ENCODE peak calls at places on chromosomes 4 and X, in ten cellular contexts. One of them, this sample, is unnamed.

GRCh38 chr4:114311745-114312144 is 286.9 kb upstream of the UGT8 start:
- DNase-seq in GM12878: no peak
- DNase-seq in suprapubic skin: no peak
- DNase-seq in K562: no peak
- DNase-seq in tibial nerve: no peak
- DNase-seq in SK-N-SH: no peak
- DNase-seq in sigmoid colon: no peak
- DNase-seq in H1: no peak
- DNase-seq in stomach: no peak
- DNase-seq in transverse colon: no peak
- DNase-seq in this sample: no peak

GRCh38 chr4:10715696-10716095 is 31.1 kb upstream of the CLNK start:
- DNase-seq in GM12878: no peak
- DNase-seq in suprapubic skin: no peak
- DNase-seq in K562: no peak
- DNase-seq in tibial nerve: no peak
- DNase-seq in SK-N-SH: no peak
- DNase-seq in sigmoid colon: no peak
- DNase-seq in H1: no peak
- DNase-seq in stomach: no peak
- DNase-seq in transverse colon: no peak
- DNase-seq in this sample: no peak

GRCh38 chr4:38856524-38857337 is at the start of gene TLR6:
- DNase-seq in GM12878: peak; percentile 91
- DNase-seq in suprapubic skin: no peak
- DNase-seq in K562: peak; percentile 51
- DNase-seq in tibial nerve: peak; percentile 77
- DNase-seq in SK-N-SH: peak; percentile 51
- DNase-seq in sigmoid colon: no peak
- DNase-seq in H1: peak; percentile 63
- DNase-seq in stomach: peak; percentile 68
- DNase-seq in transverse colon: peak; percentile 76
- DNase-seq in this sample: no peak

GRCh38 chrX:9327747-9328145 is 137.1 kb upstream of the TBL1X start:
- DNase-seq in GM12878: no peak
- DNase-seq in suprapubic skin: no peak
- DNase-seq in K562: no peak
- DNase-seq in tibial nerve: no peak
- DNase-seq in SK-N-SH: no peak
- DNase-seq in sigmoid colon: no peak
- DNase-seq in H1: no peak
- DNase-seq in stomach: no peak
- DNase-seq in transverse colon: no peak
- DNase-seq in this sample: no peak

GRCh38 chr4:23337292-23337691 is 552.6 kb downstream of the PPARGC1A start:
- DNase-seq in GM12878: no peak
- DNase-seq in suprapubic skin: no peak
- DNase-seq in K562: no peak
- DNase-seq in tibial nerve: no peak
- DNase-seq in SK-N-SH: no peak
- DNase-seq in sigmoid colon: no peak
- DNase-seq in H1: no peak
- DNase-seq in stomach: no peak
- DNase-seq in transverse colon: no peak
- DNase-seq in this sample: no peak

GRCh38 chr4:85147481-85148076 is 181.1 kb upstream of the WDFY3 start:
- DNase-seq in GM12878: peak; percentile 11
- DNase-seq in suprapubic skin: no peak
- DNase-seq in K562: peak; percentile 18
- DNase-seq in tibial nerve: peak; percentile 57
- DNase-seq in SK-N-SH: peak; percentile 52
- DNase-seq in sigmoid colon: peak; percentile 80
- DNase-seq in H1: no peak
- DNase-seq in stomach: peak; percentile 46
- DNase-seq in transverse colon: peak; percentile 24
- DNase-seq in this sample: peak; percentile 38

GRCh38 chrX:133697656-133698055 is 282.4 kb upstream of the GPC4 start:
- DNase-seq in GM12878: no peak
- DNase-seq in suprapubic skin: no peak
- DNase-seq in K562: no peak
- DNase-seq in tibial nerve: no peak
- DNase-seq in SK-N-SH: no peak
- DNase-seq in sigmoid colon: no peak
- DNase-seq in H1: no peak
- DNase-seq in stomach: no peak
- DNase-seq in transverse colon: no peak
- DNase-seq in this sample: no peak

GRCh38 chr4:73759357-73759756 is 19.0 kb downstream of the CXCL8 start:
- DNase-seq in GM12878: no peak
- DNase-seq in suprapubic skin: no peak
- DNase-seq in K562: no peak
- DNase-seq in tibial nerve: no peak
- DNase-seq in SK-N-SH: no peak
- DNase-seq in sigmoid colon: no peak
- DNase-seq in H1: no peak
- DNase-seq in stomach: no peak
- DNase-seq in transverse colon: no peak
- DNase-seq in this sample: no peak

GRCh38 chr4:110195561-110196205 is 2.7 kb downstream of the ELOVL6 start:
- DNase-seq in GM12878: no peak
- DNase-seq in suprapubic skin: no peak
- DNase-seq in K562: no peak
- DNase-seq in tibial nerve: no peak
- DNase-seq in SK-N-SH: no peak
- DNase-seq in sigmoid colon: no peak
- DNase-seq in H1: no peak
- DNase-seq in stomach: no peak
- DNase-seq in transverse colon: no peak
- DNase-seq in this sample: no peak

GRCh38 chrX:140274761-140275525 is 229.9 kb downstream of the SOX3 start:
- DNase-seq in GM12878: no peak
- DNase-seq in suprapubic skin: no peak
- DNase-seq in K562: no peak
- DNase-seq in tibial nerve: no peak
- DNase-seq in SK-N-SH: no peak
- DNase-seq in sigmoid colon: no peak
- DNase-seq in H1: no peak
- DNase-seq in stomach: no peak
- DNase-seq in transverse colon: no peak
- DNase-seq in this sample: no peak

GRCh38 chrX:85026170-85026569 is 22.5 kb downstream of the APOOL start:
- DNase-seq in GM12878: no peak
- DNase-seq in suprapubic skin: no peak
- DNase-seq in K562: no peak
- DNase-seq in tibial nerve: no peak
- DNase-seq in SK-N-SH: no peak
- DNase-seq in sigmoid colon: no peak
- DNase-seq in H1: no peak
- DNase-seq in stomach: no peak
- DNase-seq in transverse colon: no peak
- DNase-seq in this sample: no peak

GRCh38 chr4:122038896-122039295 is 87.0 kb upstream of the TRPC3 start:
- DNase-seq in GM12878: no peak
- DNase-seq in suprapubic skin: no peak
- DNase-seq in K562: no peak
- DNase-seq in tibial nerve: no peak
- DNase-seq in SK-N-SH: no peak
- DNase-seq in sigmoid colon: no peak
- DNase-seq in H1: no peak
- DNase-seq in stomach: no peak
- DNase-seq in transverse colon: no peak
- DNase-seq in this sample: no peak

GRCh38 chr4:105632599-105632998 is 75.9 kb downstream of the INTS12 start:
- DNase-seq in GM12878: no peak
- DNase-seq in suprapubic skin: no peak
- DNase-seq in K562: no peak
- DNase-seq in tibial nerve: no peak
- DNase-seq in SK-N-SH: no peak
- DNase-seq in sigmoid colon: no peak
- DNase-seq in H1: no peak
- DNase-seq in stomach: no peak
- DNase-seq in transverse colon: no peak
- DNase-seq in this sample: no peak

GRCh38 chr4:8323947-8324555 is 54.5 kb downstream of the HTRA3 start:
- DNase-seq in GM12878: no peak
- DNase-seq in suprapubic skin: no peak
- DNase-seq in K562: no peak
- DNase-seq in tibial nerve: no peak
- DNase-seq in SK-N-SH: no peak
- DNase-seq in sigmoid colon: peak; percentile 42
- DNase-seq in H1: peak; percentile 30
- DNase-seq in stomach: peak; percentile 1
- DNase-seq in transverse colon: no peak
- DNase-seq in this sample: no peak

GRCh38 chr4:168384437-168385141 is 66.0 kb upstream of the DDX60 start:
- DNase-seq in GM12878: no peak
- DNase-seq in suprapubic skin: no peak
- DNase-seq in K562: no peak
- DNase-seq in tibial nerve: no peak
- DNase-seq in SK-N-SH: no peak
- DNase-seq in sigmoid colon: no peak
- DNase-seq in H1: no peak
- DNase-seq in stomach: peak; percentile 42
- DNase-seq in transverse colon: peak; percentile 21
- DNase-seq in this sample: no peak

GRCh38 chrX:9865804-9866471 is 79.7 kb downstream of the SHROOM2 start:
- DNase-seq in GM12878: no peak
- DNase-seq in suprapubic skin: no peak
- DNase-seq in K562: no peak
- DNase-seq in tibial nerve: no peak
- DNase-seq in SK-N-SH: no peak
- DNase-seq in sigmoid colon: no peak
- DNase-seq in H1: no peak
- DNase-seq in stomach: no peak
- DNase-seq in transverse colon: no peak
- DNase-seq in this sample: no peak

DNA sequence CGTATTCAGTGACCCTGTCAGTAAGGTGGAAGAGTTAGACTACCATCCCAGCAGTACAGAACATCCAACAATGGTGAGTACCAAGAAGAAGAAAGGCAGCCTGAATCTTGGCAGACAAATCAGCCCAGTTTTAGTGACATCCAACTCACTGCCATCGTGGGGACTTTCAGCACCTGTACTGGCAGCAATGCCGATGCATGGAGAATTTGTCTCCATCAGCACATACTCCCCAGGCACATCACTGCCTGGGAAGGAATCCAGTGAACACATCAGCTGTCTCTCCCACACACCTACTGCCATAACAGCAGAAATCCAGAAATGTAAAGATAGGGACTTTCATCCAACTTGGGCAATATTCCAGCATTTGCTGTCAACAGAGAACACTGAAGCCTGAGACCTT is 29.8 kb downstream of the PTCHD1 start:
- DNase-seq in GM12878: no peak
- DNase-seq in suprapubic skin: no peak
- DNase-seq in K562: no peak
- DNase-seq in tibial nerve: no peak
- DNase-seq in SK-N-SH: no peak
- DNase-seq in sigmoid colon: no peak
- DNase-seq in H1: no peak
- DNase-seq in stomach: no peak
- DNase-seq in transverse colon: no peak
- DNase-seq in this sample: no peak
- H3K4me3 ChIP-seq in GM12878: no peak overlapping the region
- H3K4me3 ChIP-seq in suprapubic skin: no peak overlapping the region
- H3K4me3 ChIP-seq in K562: no peak overlapping the region
- H3K4me3 ChIP-seq in tibial nerve: no peak overlapping the region
- H3K4me3 ChIP-seq in SK-N-SH: no peak overlapping the region
- H3K4me3 ChIP-seq in sigmoid colon: no peak overlapping the region
- H3K4me3 ChIP-seq in H1: no peak overlapping the region
- H3K4me3 ChIP-seq in stomach: no peak overlapping the region
- H3K4me3 ChIP-seq in transverse colon: no peak overlapping the region
- H3K4me3 ChIP-seq in this sample: no peak overlapping the region

DNA sequence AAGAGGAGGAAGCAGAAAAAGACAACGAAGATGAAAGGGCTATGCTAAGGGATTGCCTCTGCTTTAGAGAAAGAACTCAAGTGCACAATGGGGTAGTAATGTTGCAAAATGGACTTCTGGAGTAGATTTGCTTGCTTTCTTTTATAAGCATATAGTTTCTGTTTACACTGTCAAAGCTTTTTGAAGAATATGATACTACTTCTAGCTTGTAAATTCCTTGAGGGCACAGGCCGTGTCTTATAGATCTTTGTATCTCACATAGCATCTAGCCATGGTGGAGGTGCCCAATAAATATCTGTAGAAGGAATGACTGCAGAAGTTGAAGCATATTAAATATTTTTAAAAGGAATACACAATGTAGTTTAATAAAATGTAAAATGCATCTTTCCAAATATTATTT is 147.8 kb upstream of the ZIC3 start:
- DNase-seq in GM12878: no peak
- DNase-seq in suprapubic skin: no peak
- DNase-seq in K562: no peak
- DNase-seq in tibial nerve: no peak
- DNase-seq in SK-N-SH: no peak
- DNase-seq in sigmoid colon: no peak
- DNase-seq in H1: no peak
- DNase-seq in stomach: no peak
- DNase-seq in transverse colon: no peak
- DNase-seq in this sample: no peak
- H3K27me3 ChIP-seq in GM12878: no peaks in the 10 kb centered on the region
- H3K27me3 ChIP-seq in suprapubic skin: peaks cover 24% of the 10 kb centered on the region
- H3K27me3 ChIP-seq in K562: no peaks in the 10 kb centered on the region
- H3K27me3 ChIP-seq in tibial nerve: no peaks in the 10 kb centered on the region
- H3K27me3 ChIP-seq in SK-N-SH: no peaks in the 10 kb centered on the region
- H3K27me3 ChIP-seq in sigmoid colon: peaks cover 6% of the 10 kb centered on the region
- H3K27me3 ChIP-seq in H1: no peaks in the 10 kb centered on the region
- H3K27me3 ChIP-seq in stomach: peaks cover 16% of the 10 kb centered on the region
- H3K27me3 ChIP-seq in transverse colon: no peaks in the 10 kb centered on the region
- H3K27me3 ChIP-seq in this sample: no peaks in the 10 kb centered on the region

GRCh38 chr4:64539234-64539849 is 130.1 kb upstream of the TECRL start:
- DNase-seq in GM12878: peak; percentile 13
- DNase-seq in suprapubic skin: no peak
- DNase-seq in K562: peak; percentile 49
- DNase-seq in tibial nerve: peak; percentile 13
- DNase-seq in SK-N-SH: peak; percentile 50
- DNase-seq in sigmoid colon: no peak
- DNase-seq in H1: no peak
- DNase-seq in stomach: peak; percentile 31
- DNase-seq in transverse colon: peak; percentile 22
- DNase-seq in this sample: peak; percentile 43
- TF ChIP-seq EP300 in GM12878: no peak
- TF ChIP-seq EP300 in suprapubic skin: no peak
- TF ChIP-seq EP300 in K562: no peak
- TF ChIP-seq EP300 in tibial nerve: no peak
- TF ChIP-seq EP300 in SK-N-SH: no peak
- TF ChIP-seq EP300 in sigmoid colon: no peak
- TF ChIP-seq EP300 in H1: no peak
- TF ChIP-seq EP300 in stomach: no peak
- TF ChIP-seq EP300 in transverse colon: no peak
- TF ChIP-seq EP300 in this sample: no peak

DNA sequence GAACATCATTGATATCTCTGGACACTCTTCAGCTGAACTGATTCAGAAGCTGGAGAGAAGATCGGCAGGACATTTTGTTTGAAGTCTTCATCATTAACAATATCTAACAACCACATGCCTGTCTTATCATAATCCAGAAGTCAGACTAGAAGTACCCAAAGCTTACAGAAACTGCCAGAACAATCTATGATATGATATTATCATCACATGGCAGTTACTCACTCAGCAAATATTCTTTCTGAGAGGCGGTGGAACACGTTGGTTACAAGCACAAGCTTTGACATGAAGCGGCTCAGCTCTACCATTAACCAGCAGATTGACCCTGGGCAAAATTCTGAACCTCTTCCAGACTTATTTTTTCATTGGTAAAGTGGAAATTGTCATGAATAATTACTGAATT is 69.4 kb upstream of the KIT start:
- DNase-seq in GM12878: no peak
- DNase-seq in suprapubic skin: no peak
- DNase-seq in K562: no peak
- DNase-seq in tibial nerve: no peak
- DNase-seq in SK-N-SH: no peak
- DNase-seq in sigmoid colon: no peak
- DNase-seq in H1: no peak
- DNase-seq in stomach: no peak
- DNase-seq in transverse colon: no peak
- DNase-seq in this sample: no peak
- H3K4me3 ChIP-seq in GM12878: no peak overlapping the region
- H3K4me3 ChIP-seq in suprapubic skin: no peak overlapping the region
- H3K4me3 ChIP-seq in K562: no peak overlapping the region
- H3K4me3 ChIP-seq in tibial nerve: no peak overlapping the region
- H3K4me3 ChIP-seq in SK-N-SH: no peak overlapping the region
- H3K4me3 ChIP-seq in sigmoid colon: no peak overlapping the region
- H3K4me3 ChIP-seq in H1: no peak overlapping the region
- H3K4me3 ChIP-seq in stomach: no peak overlapping the region
- H3K4me3 ChIP-seq in transverse colon: no peak overlapping the region
- H3K4me3 ChIP-seq in this sample: no peak overlapping the region